ENCODE peak calls at places on chromosomes 13 and 19, in four cellular contexts. D is IMR-90, S is K562, N is endothelial cell of umbilical vein. L is an unnamed sample.
A peak's percentile ranks its signal among the peaks of the same experiment; 100 is the strongest.

GRCh38 chr13:74771964-74772363 is 637.8 kb upstream of the KLF12 start:
- DNase-seq in S (no peak), D (peak; percentile 87), N (no peak), L (no peak)

GRCh38 chr13:68110178-68110768 is 880.1 kb upstream of the PCDH9 start:
- DNase-seq in D (no peak), N (no peak), S (no peak), L (no peak)

GRCh38 chr13:59522652-59523051 is 641.1 kb downstream of the DIAPH3 start:
- DNase-seq in N (no peak), S (no peak), D (no peak), L (no peak)

GRCh38 chr13:44763604-44764311 is 187.6 kb upstream of the TSC22D1 start:
- DNase-seq in D (no peak), N (peak; percentile 58), S (no peak), L (no peak)

GRCh38 chr19:41995959-41996797 is 2.1 kb upstream of the ATP1A3 start:
- DNase-seq in N (no peak), D (no peak), S (peak; percentile 80), L (no peak)

GRCh38 chr13:81779896-81780295 is 1439.0 kb upstream of the SPRY2 start:
- DNase-seq in S (no peak), N (no peak), D (no peak), L (no peak)

GRCh38 chr13:105611424-105611823 is 924.0 kb downstream of the EFNB2 start:
- DNase-seq in D (peak; percentile 41), S (no peak), N (peak; percentile 72), L (peak; percentile 13)

GRCh38 chr13:49996166-49996915 is 501 bp upstream of the TRIM13 start:
- DNase-seq in D (peak; percentile 90), S (peak; percentile 88), N (peak; percentile 82), L (no peak)

GRCh38 chr13:78589206-78589605 is 14.1 kb downstream of the POU4F1 start:
- DNase-seq in N (no peak), D (peak; percentile 9), S (peak; percentile 40), L (no peak)

GRCh38 chr13:33119886-33120543 is 103.8 kb downstream of the KL start:
- DNase-seq in N (no peak), S (no peak), D (peak; percentile 39), L (peak; percentile 60)

GRCh38 chr19:10854350-10855089 is 6.3 kb downstream of the C19orf38 start:
- DNase-seq in D (no peak), S (no peak), N (no peak), L (no peak)

DNA sequence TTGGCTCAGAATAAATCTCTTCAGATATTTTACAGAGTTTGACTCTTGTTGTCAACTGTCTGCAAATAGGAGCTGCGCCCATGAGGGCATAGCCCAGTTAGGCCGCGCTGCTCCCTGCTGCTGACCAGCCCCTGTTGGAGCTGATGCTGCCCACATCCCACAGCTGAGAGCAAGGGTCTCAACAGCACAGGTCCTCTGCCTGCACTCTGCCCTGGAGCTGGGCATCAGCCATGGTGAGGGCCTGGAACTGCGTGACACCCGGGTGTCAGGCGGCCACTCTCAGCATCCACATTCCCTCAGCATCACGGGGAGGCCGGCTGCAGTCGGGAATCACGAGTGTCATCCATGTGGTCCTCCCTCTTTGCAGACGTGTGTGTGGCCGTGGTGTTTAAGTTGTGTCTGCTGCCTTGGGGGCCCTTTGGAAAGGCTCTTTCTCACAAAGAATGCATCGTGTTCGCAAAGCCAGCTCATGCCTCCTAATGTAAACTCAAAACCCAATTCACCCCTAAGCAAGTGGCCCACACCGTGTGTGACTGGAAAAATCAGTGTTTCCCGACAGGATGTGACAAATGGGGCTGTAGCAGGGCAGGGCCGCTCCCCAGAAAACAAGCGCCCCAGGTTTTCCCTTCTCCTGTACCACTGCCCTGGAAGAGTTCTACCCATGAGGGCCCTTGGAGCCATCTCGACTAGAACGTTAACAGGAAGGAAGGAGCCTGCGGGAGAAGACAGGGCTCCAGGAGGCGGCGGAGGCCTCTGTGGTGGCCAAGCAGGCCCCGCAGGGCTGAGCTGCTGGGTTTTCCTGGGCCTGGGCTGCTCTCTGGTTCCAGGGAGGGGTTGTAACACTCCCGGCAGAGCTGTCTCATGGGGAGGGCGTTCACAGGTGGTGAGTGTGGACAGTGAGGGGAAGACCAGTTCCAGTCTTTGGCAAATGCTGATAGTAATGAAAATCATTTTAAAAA is 20.3 kb downstream of the ATP11A start:
- DNase-seq in D (peak; percentile 48), S (no peak), N (peak; percentile 36), L (no peak)
- H4K20me1 ChIP-seq in D (peaks cover 12% of the 10 kb centered on the region), S (peaks cover 14% of the 10 kb centered on the region), N (no peaks in the 10 kb centered on the region), L (no peaks in the 10 kb centered on the region)

GRCh38 chr19:53707278-53707677 is 75.5 kb downstream of the DPRX start:
- DNase-seq in N (no peak), D (no peak), S (no peak), L (no peak)

GRCh38 chr19:53704011-53704410 is 72.2 kb downstream of the DPRX start:
- DNase-seq in D (no peak), N (no peak), S (no peak), L (no peak)

GRCh38 chr19:53703361-53703760 is 71.6 kb downstream of the DPRX start:
- DNase-seq in D (no peak), S (no peak), N (no peak), L (no peak)
- H3K9me1 ChIP-seq in D (no peaks in the 10 kb centered on the region), S (no peaks in the 10 kb centered on the region), N (no peaks in the 10 kb centered on the region), L (no peaks in the 10 kb centered on the region)

DNA sequence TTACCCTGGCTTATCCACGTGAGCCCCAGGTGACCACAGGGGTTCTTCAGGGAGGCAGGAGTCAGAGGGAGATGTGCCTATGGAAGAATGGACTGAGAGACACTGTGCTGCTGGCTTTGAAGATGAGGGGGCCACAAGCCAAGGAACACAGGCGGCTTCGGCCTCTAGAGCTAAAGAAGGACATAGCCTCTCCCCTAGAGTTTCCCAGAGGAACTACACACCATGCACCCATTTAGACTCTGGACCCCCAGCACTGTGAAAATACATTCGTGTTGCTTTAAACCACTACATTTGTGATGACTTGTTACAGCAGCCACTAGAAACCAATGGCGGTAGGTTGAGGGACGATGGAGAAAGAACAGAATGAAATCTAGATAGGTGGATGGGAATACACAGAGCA is 13.7 kb upstream of the ATF5 start:
- DNase-seq in N (no peak), S (no peak), D (no peak), L (no peak)
- H4K20me1 ChIP-seq in N (no peaks in the 10 kb centered on the region), S (peaks cover 54% of the 10 kb centered on the region), D (peaks cover 30% of the 10 kb centered on the region), L (peaks cover 8% of the 10 kb centered on the region)

GRCh38 chr19:1580382-1580781 is 12.3 kb upstream of the MEX3D start:
- DNase-seq in D (no peak), N (no peak), S (no peak), L (no peak)
- H3K9me1 ChIP-seq in D (peaks cover under 1% of the 10 kb centered on the region), N (no peaks in the 10 kb centered on the region), S (no peaks in the 10 kb centered on the region), L (no peaks in the 10 kb centered on the region)

DNA sequence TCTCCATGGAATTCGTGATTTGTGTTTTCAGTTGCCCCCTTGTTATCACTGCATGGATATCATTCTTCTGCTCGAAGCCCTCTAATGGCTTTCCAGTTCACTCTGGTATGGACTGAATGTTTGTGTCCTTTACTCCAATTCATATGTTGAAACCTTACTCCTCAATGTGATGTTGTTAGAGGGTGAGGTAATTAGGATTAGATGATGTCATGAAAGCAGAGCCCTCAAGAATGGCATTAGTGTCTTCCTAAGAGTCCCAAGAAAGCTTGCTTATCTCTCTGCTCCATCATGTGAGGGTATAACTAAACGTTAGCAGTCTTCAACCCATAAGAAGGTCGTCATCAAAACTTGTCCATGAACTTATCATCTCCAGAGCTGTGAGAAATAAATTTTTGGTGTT is 1626.3 kb upstream of the MIR17HG start:
- DNase-seq in D (no peak), S (no peak), N (no peak), L (no peak)
- H4K20me1 ChIP-seq in D (no peaks in the 10 kb centered on the region), S (no peaks in the 10 kb centered on the region), N (no peaks in the 10 kb centered on the region), L (no peaks in the 10 kb centered on the region)

L was measured in keratinocyte.